ENCODE peak calls at places on chromosomes 6 and 20, in seven cellular contexts. V, X, A, B, N, O and H are unnamed samples.
A peak's percentile ranks its signal among the peaks of the same experiment; 100 is the strongest.

GRCh38 chr20:18314786-18315406 is 26.6 kb downstream of the ZNF133 start:
- DNase-seq in V (no peak), X (no peak), A (peak; percentile 35), B (peak; percentile 100), N (no peak), O (no peak), H (peak; percentile 89)

GRCh38 chr20:4488407-4489339 is 233.0 kb upstream of the PRND start:
- DNase-seq in V (no peak), X (no peak), A (peak; percentile 62), B (peak; percentile 79), N (no peak), O (no peak), H (peak; percentile 63)

GRCh38 chr20:12012241-12013222 is 94.8 kb downstream of the BTBD3 start:
- DNase-seq in V (no peak), X (no peak), A (peak; percentile 12), B (peak; percentile 58), N (no peak), O (peak; percentile 31), H (peak; percentile 40)

GRCh38 chr6:31901415-31901952 is 402 bp downstream of the ZBTB12 start:
- DNase-seq in V (peak; percentile 48), X (peak; percentile 48), A (no peak), B (no peak), N (peak; percentile 82), O (no peak), H (peak; percentile 66)

GRCh38 chr20:17024513-17025105 is 202.2 kb upstream of the PCSK2 start:
- DNase-seq in V (no peak), X (no peak), A (peak; percentile 3), B (no peak), N (no peak), O (peak; percentile 42), H (no peak)

GRCh38 chr6:150567823-150568383 is 31.8 kb upstream of the PLEKHG1 start:
- DNase-seq in V (no peak), X (no peak), A (no peak), B (peak; percentile 55), N (no peak), O (no peak), H (peak; percentile 75)

GRCh38 chr6:1316482-1317220 is 4.8 kb downstream of the FOXQ1 start:
- DNase-seq in V (no peak), X (no peak), A (no peak), B (no peak), N (no peak), O (no peak), H (peak; percentile 63)

GRCh38 chr20:51594999-51595532 is 52.5 kb upstream of the NFATC2 start:
- DNase-seq in V (peak; percentile 61), X (peak; percentile 87), A (peak; percentile 80), B (peak; percentile 64), N (peak; percentile 92), O (peak; percentile 73), H (peak; percentile 88)

GRCh38 chr20:44442298-44443070 is 33.2 kb upstream of the TTPAL start:
- DNase-seq in V (no peak), X (no peak), A (no peak), B (no peak), N (no peak), O (no peak), H (no peak)

GRCh38 chr20:2751347-2751867 is 49.0 kb downstream of the CPXM1 start:
- DNase-seq in V (no peak), X (peak; percentile 51), A (no peak), B (no peak), N (no peak), O (no peak), H (no peak)

GRCh38 chr6:137240168-137240567 is 21.0 kb upstream of the IFNGR1 start:
- DNase-seq in V (no peak), X (no peak), A (peak; percentile 67), B (peak; percentile 98), N (peak; percentile 78), O (no peak), H (peak; percentile 56)

GRCh38 chr6:88763160-88763559 is 200.3 kb downstream of the RNGTT start:
- DNase-seq in V (no peak), X (no peak), A (no peak), B (peak; percentile 65), N (no peak), O (no peak), H (no peak)

GRCh38 chr20:50574586-50574985 is 64.4 kb downstream of the PTPN1 start:
- DNase-seq in V (no peak), X (no peak), A (no peak), B (no peak), N (no peak), O (no peak), H (no peak)